ENCODE peak calls at places on chromosomes 7 and 10, in five cellular contexts. W is neural progenitor cell, L is posterior vena cava, J is NCI-H226, N is GM19239. Q is an unnamed sample.
A peak's percentile ranks its signal among the peaks of the same experiment; 100 is the strongest.

GRCh38 chr7:47266799-47267198 is 315.1 kb downstream of the TNS3 start:
- DNase-seq in L (peak; percentile 74), N (no peak), J (no peak), W (no peak), Q (no peak)

GRCh38 chr10:102675887-102676616 is 31.8 kb downstream of the TRIM8 start:
- DNase-seq in J (no peak), W (peak; percentile 77), L (no peak), N (no peak), Q (peak; percentile 71)

GRCh38 chr7:2217206-2217605 is 15.5 kb downstream of the MAD1L1 start:
- DNase-seq in J (no peak), N (no peak), L (no peak), W (no peak), Q (no peak)

GRCh38 chr10:306654-307185 is 171.5 kb downstream of the ZMYND11 start:
- DNase-seq in N (no peak), W (peak; percentile 38), L (no peak), J (no peak), Q (no peak)

GRCh38 chr10:29767958-29768357 is 133.2 kb upstream of the SVIL start:
- DNase-seq in J (peak; percentile 2), W (no peak), L (no peak), N (no peak), Q (no peak)

GRCh38 chr7:135763261-135763660 is 14.6 kb upstream of the FAM180A start:
- DNase-seq in W (no peak), J (no peak), N (no peak), L (no peak), Q (no peak)

GRCh38 chr10:2981361-2981801 is 86.0 kb upstream of the PFKP start:
- DNase-seq in N (no peak), J (no peak), L (no peak), W (no peak), Q (no peak)

GRCh38 chr10:81502677-81503359 is 372.2 kb upstream of the NRG3 start:
- DNase-seq in W (no peak), J (no peak), L (peak; percentile 78), N (no peak), Q (no peak)

GRCh38 chr7:57215423-57215822 is 83.2 kb upstream of the ZNF479 start:
- DNase-seq in N (no peak), W (no peak), L (peak; percentile 38), J (no peak), Q (no peak)

GRCh38 chr10:105837951-105838350 is 1196.9 kb downstream of the SORCS3 start:
- DNase-seq in N (peak; percentile 3), W (no peak), L (no peak), J (no peak), Q (no peak)

GRCh38 chr10:61987951-61988379 is 86.5 kb downstream of the ARID5B start:
- DNase-seq in L (no peak), W (no peak), J (no peak), N (peak; percentile 21), Q (no peak)

GRCh38 chr7:108455524-108455832 is 758 bp downstream of the NRCAM start:
- DNase-seq in W (no peak), L (no peak), N (peak; percentile 19), J (no peak), Q (no peak)

GRCh38 chr10:123434435-123435039 is 231.6 kb upstream of the GPR26 start:
- DNase-seq in L (no peak), J (no peak), W (no peak), N (no peak), Q (no peak)

GRCh38 chr10:26735435-26735834 is 37.9 kb downstream of the PDSS1 start:
- DNase-seq in W (no peak), N (no peak), L (no peak), J (no peak), Q (no peak)

Q was measured in HTR-8/SVneo.